ENCODE peak calls at places on chromosomes 4 and X, in five cellular contexts. One of them, this sample, is unnamed.

GRCh38 chrX:1763294-1763693 is 148.4 kb downstream of the ASMT start:
- DNase-seq in ovary: no peak
- DNase-seq in tibial nerve: no peak
- DNase-seq in A549: no peak
- DNase-seq in stomach: no peak
- DNase-seq in this sample: no peak

GRCh38 chr4:156677136-156677535 is 294.5 kb downstream of the PDGFC start:
- DNase-seq in ovary: no peak
- DNase-seq in tibial nerve: no peak
- DNase-seq in A549: peak
- DNase-seq in stomach: no peak
- DNase-seq in this sample: no peak

GRCh38 chr4:184306470-184306869 is 88.8 kb upstream of the ENPP6 start:
- DNase-seq in ovary: no peak
- DNase-seq in tibial nerve: no peak
- DNase-seq in A549: no peak
- DNase-seq in stomach: no peak
- DNase-seq in this sample: no peak

GRCh38 chr4:170008376-170008775 is 17.8 kb downstream of the MFAP3L start:
- DNase-seq in ovary: no peak
- DNase-seq in tibial nerve: no peak
- DNase-seq in A549: peak
- DNase-seq in stomach: no peak
- DNase-seq in this sample: no peak

GRCh38 chr4:168645933-168646768 is 149.3 kb downstream of the PALLD start:
- DNase-seq in ovary: no peak
- DNase-seq in tibial nerve: no peak
- DNase-seq in A549: no peak
- DNase-seq in stomach: no peak
- DNase-seq in this sample: no peak

GRCh38 chr4:123977623-123978022 is 581.0 kb downstream of the SPRY1 start:
- DNase-seq in ovary: no peak
- DNase-seq in tibial nerve: no peak
- DNase-seq in A549: no peak
- DNase-seq in stomach: no peak
- DNase-seq in this sample: no peak

GRCh38 chr4:125368684-125369083 is 53.9 kb downstream of the FAT4 start:
- DNase-seq in ovary: no peak
- DNase-seq in tibial nerve: no peak
- DNase-seq in A549: no peak
- DNase-seq in stomach: no peak
- DNase-seq in this sample: no peak

GRCh38 chr4:152052431-152053057 is 291.7 kb upstream of the GATB start:
- DNase-seq in ovary: no peak
- DNase-seq in tibial nerve: no peak
- DNase-seq in A549: no peak
- DNase-seq in stomach: no peak
- DNase-seq in this sample: no peak

GRCh38 chr4:104491396-104491821 is 3.3 kb downstream of the CXXC4 start:
- DNase-seq in ovary: peak
- DNase-seq in tibial nerve: no peak
- DNase-seq in A549: peak
- DNase-seq in stomach: peak
- DNase-seq in this sample: peak

GRCh38 chr4:183808102-183808466 is 97.0 kb upstream of the STOX2 start:
- DNase-seq in ovary: no peak
- DNase-seq in tibial nerve: no peak
- DNase-seq in A549: no peak
- DNase-seq in stomach: no peak
- DNase-seq in this sample: no peak

GRCh38 chr4:6497796-6498195 is 25.4 kb upstream of the PPP2R2C start:
- DNase-seq in ovary: no peak
- DNase-seq in tibial nerve: no peak
- DNase-seq in A549: no peak
- DNase-seq in stomach: no peak
- DNase-seq in this sample: no peak

GRCh38 chr4:117549624-117550023 is 464.2 kb upstream of the TRAM1L1 start:
- DNase-seq in ovary: no peak
- DNase-seq in tibial nerve: no peak
- DNase-seq in A549: no peak
- DNase-seq in stomach: no peak
- DNase-seq in this sample: no peak

GRCh38 chr4:94978904-94979303 is 221.1 kb downstream of the BMPR1B start:
- DNase-seq in ovary: no peak
- DNase-seq in tibial nerve: no peak
- DNase-seq in A549: no peak
- DNase-seq in stomach: no peak
- DNase-seq in this sample: no peak

GRCh38 chr4:39469429-39470077 is 10.7 kb downstream of the LIAS start:
- DNase-seq in ovary: no peak
- DNase-seq in tibial nerve: peak
- DNase-seq in A549: peak
- DNase-seq in stomach: no peak
- DNase-seq in this sample: no peak

GRCh38 chr4:6475492-6476020 is 3.1 kb upstream of the PPP2R2C start:
- DNase-seq in ovary: no peak
- DNase-seq in tibial nerve: no peak
- DNase-seq in A549: no peak
- DNase-seq in stomach: no peak
- DNase-seq in this sample: peak

GRCh38 chr4:30863031-30863430 is 142.9 kb downstream of the PCDH7 start:
- DNase-seq in ovary: no peak
- DNase-seq in tibial nerve: no peak
- DNase-seq in A549: no peak
- DNase-seq in stomach: no peak
- DNase-seq in this sample: no peak

GRCh38 chrX:2685886-2686285 is 5.2 kb upstream of the CD99 start:
- DNase-seq in ovary: no peak
- DNase-seq in tibial nerve: no peak
- DNase-seq in A549: no peak
- DNase-seq in stomach: no peak
- DNase-seq in this sample: no peak

GRCh38 chr4:40875507-40876150 is 125.9 kb downstream of the NSUN7 start:
- DNase-seq in ovary: no peak
- DNase-seq in tibial nerve: no peak
- DNase-seq in A549: no peak
- DNase-seq in stomach: no peak
- DNase-seq in this sample: no peak

GRCh38 chr4:153781717-153782416 is 7.0 kb downstream of the SFRP2 start:
- DNase-seq in ovary: no peak
- DNase-seq in tibial nerve: no peak
- DNase-seq in A549: no peak
- DNase-seq in stomach: no peak
- DNase-seq in this sample: no peak

GRCh38 chr4:150038335-150039076 is 39.7 kb upstream of the DCLK2 start:
- DNase-seq in ovary: no peak
- DNase-seq in tibial nerve: no peak
- DNase-seq in A549: no peak
- DNase-seq in stomach: no peak
- DNase-seq in this sample: no peak

GRCh38 chrX:6729581-6729980 is 194.7 kb upstream of the VCX3A start:
- DNase-seq in ovary: no peak
- DNase-seq in tibial nerve: no peak
- DNase-seq in A549: no peak
- DNase-seq in stomach: peak
- DNase-seq in this sample: no peak

GRCh38 chrX:9871871-9872270 is 85.6 kb downstream of the SHROOM2 start:
- DNase-seq in ovary: no peak
- DNase-seq in tibial nerve: no peak
- DNase-seq in A549: no peak
- DNase-seq in stomach: no peak
- DNase-seq in this sample: no peak

GRCh38 chr4:142083264-142083663 is 446.9 kb downstream of the IL15 start:
- DNase-seq in ovary: no peak
- DNase-seq in tibial nerve: no peak
- DNase-seq in A549: no peak
- DNase-seq in stomach: no peak
- DNase-seq in this sample: no peak

GRCh38 chr4:94974773-94975172 is 217.0 kb downstream of the BMPR1B start:
- DNase-seq in ovary: no peak
- DNase-seq in tibial nerve: no peak
- DNase-seq in A549: no peak
- DNase-seq in stomach: no peak
- DNase-seq in this sample: no peak

GRCh38 chrX:120450163-120450562 is 18.9 kb downstream of the LAMP2 start:
- DNase-seq in ovary: no peak
- DNase-seq in tibial nerve: no peak
- DNase-seq in A549: no peak
- DNase-seq in stomach: no peak
- DNase-seq in this sample: no peak

GRCh38 chr4:143241892-143242291 is 57.2 kb downstream of the USP38 start:
- DNase-seq in ovary: no peak
- DNase-seq in tibial nerve: no peak
- DNase-seq in A549: no peak
- DNase-seq in stomach: no peak
- DNase-seq in this sample: no peak

GRCh38 chr4:24521544-24521943 is 62.8 kb downstream of the DHX15 start:
- DNase-seq in ovary: no peak
- DNase-seq in tibial nerve: no peak
- DNase-seq in A549: no peak
- DNase-seq in stomach: no peak
- DNase-seq in this sample: no peak

GRCh38 chr4:1964443-1964842 is 44.3 kb downstream of the NELFA start:
- DNase-seq in ovary: no peak
- DNase-seq in tibial nerve: no peak
- DNase-seq in A549: no peak
- DNase-seq in stomach: no peak
- DNase-seq in this sample: no peak

GRCh38 chr4:15521442-15522039 is 51.9 kb downstream of the CC2D2A start:
- DNase-seq in ovary: no peak
- DNase-seq in tibial nerve: no peak
- DNase-seq in A549: no peak
- DNase-seq in stomach: no peak
- DNase-seq in this sample: no peak

DNA sequence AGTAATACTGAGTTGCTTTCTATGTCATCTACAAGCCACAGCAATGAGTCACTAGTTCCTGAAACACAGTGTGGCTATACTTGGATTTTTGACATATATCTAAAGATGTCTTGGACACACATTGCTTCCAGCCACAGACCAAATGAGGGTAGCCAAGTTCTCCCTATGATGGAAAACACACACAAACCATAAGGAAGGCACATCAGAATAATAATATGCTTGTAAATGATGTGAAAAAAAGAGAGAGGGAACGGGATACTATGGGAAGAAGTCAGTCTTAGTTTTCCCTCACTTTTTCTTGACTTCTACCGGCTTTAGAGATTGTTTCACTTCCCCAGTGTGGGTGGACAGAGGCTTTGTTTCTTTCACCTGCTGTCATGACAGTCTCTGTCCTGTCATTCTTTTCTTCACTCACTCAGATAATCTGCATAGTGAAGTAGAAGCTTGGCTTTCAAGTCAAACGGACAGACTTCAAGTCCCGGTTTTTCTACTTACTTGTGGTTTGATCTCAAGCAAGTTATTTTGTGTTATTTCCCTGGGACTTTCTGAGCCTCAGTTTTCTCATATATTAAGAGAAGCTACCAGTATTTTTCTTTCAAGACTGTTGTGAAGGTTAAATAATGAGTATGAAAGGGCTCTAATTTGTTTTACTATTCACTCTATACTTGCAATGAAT is 34.7 kb downstream of the P2RY10 start:
- DNase-seq in ovary: no peak
- DNase-seq in tibial nerve: no peak
- DNase-seq in A549: no peak
- DNase-seq in stomach: no peak
- DNase-seq in this sample: no peak
- TF ChIP-seq EP300 in ovary: no peak
- TF ChIP-seq EP300 in tibial nerve: no peak
- TF ChIP-seq EP300 in A549: no peak
- TF ChIP-seq EP300 in stomach: no peak
- TF ChIP-seq EP300 in this sample: no peak

DNA sequence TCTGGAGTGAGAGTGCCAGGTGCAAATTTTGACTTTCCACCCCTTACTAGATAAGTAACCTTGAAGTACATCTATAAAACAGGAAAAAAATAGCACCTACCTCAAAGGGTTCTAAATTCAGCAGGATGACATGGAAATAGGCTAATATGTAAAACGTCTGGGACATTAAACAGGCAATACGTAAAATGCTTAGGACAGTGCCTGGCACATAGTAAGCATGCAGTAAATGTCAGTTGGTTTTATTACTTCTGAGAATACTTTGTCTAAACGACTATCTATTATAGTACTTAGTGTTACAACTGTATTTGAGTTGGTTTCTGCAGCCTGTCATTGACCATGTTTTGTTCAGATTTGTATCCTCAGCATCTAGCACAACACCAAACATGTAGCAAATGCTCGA is 70.8 kb downstream of the ARX start:
- DNase-seq in ovary: no peak
- DNase-seq in tibial nerve: no peak
- DNase-seq in A549: no peak
- DNase-seq in stomach: no peak
- DNase-seq in this sample: no peak
- TF ChIP-seq EP300 in ovary: no peak
- TF ChIP-seq EP300 in tibial nerve: no peak
- TF ChIP-seq EP300 in A549: no peak
- TF ChIP-seq EP300 in stomach: no peak
- TF ChIP-seq EP300 in this sample: no peak

DNA sequence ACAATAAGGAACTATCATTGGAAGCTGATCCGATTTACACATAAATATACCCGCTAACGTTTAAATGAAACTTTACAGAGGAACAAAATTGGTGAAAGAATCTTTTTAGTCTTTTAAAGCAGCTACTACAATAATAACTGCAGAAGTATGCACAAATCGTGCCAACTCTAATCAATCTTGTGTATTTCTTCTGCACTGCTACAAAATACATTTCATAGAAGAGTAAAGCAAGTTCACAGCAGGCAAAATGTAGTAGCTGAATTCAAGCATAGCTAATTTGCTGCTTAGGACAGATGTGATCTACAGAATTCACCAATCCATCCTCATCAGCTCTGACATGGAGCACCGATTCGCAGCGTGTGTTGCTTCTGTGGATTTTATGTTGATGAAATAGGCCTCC is 367.2 kb upstream of the FGF13 start:
- DNase-seq in ovary: no peak
- DNase-seq in tibial nerve: no peak
- DNase-seq in A549: no peak
- DNase-seq in stomach: no peak
- DNase-seq in this sample: no peak
- TF ChIP-seq EP300 in ovary: no peak
- TF ChIP-seq EP300 in tibial nerve: no peak
- TF ChIP-seq EP300 in A549: no peak
- TF ChIP-seq EP300 in stomach: no peak
- TF ChIP-seq EP300 in this sample: no peak

DNA sequence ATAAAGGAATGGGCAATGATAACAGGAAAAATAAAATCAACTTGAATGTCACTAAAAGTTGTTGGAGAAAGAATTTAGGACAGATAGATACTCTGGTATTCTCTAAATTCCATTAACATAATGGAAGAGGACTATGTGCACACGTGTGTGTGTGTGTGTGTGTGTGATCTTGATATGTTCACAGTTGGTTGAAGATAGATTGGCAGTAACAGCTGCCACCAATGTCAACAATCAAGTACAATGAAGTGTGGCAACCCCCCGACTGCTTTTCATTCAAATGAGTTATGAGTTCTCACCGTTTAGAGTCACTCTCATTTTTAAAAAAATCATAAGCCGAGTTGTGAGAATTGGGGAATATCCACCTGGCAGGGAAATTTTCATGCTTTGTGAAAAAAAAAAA is 414.7 kb upstream of the PITX2 start:
- DNase-seq in ovary: no peak
- DNase-seq in tibial nerve: no peak
- DNase-seq in A549: no peak
- DNase-seq in stomach: no peak
- DNase-seq in this sample: no peak
- TF ChIP-seq EP300 in ovary: no peak
- TF ChIP-seq EP300 in tibial nerve: no peak
- TF ChIP-seq EP300 in A549: no peak
- TF ChIP-seq EP300 in stomach: no peak
- TF ChIP-seq EP300 in this sample: no peak

This sample was measured in suprapubic skin.